ENCODE peak calls at places on chromosomes 16 and 17, in six cellular contexts. F is HepG2, J is GM12878, P is H1, K is K562, H is SK-N-SH. V is an unnamed sample.

GRCh38 chr17:28551421-28552186 is 820 bp downstream of the UNC119 start:
- DNase-seq in K (peak), F (no peak), H (no peak), J (no peak), P (no peak), V (no peak)

GRCh38 chr17:61324540-61324868 is 75.1 kb upstream of the TBX2 start:
- DNase-seq in J (no peak), P (no peak), K (no peak), F (peak), H (no peak), V (no peak)

GRCh38 chr16:54077412-54077821 is 209.2 kb downstream of the IRX3 start:
- DNase-seq in K (no peak), H (no peak), J (no peak), F (no peak), P (no peak), V (no peak)

GRCh38 chr17:3761061-3761917 is 37.6 kb downstream of the HASPIN start:
- DNase-seq in P (no peak), J (no peak), F (no peak), K (no peak), H (no peak), V (no peak)

GRCh38 chr17:72901098-72901497 is 191.4 kb downstream of the SLC39A11 start:
- DNase-seq in J (no peak), H (no peak), P (no peak), K (peak), F (no peak), V (no peak)

GRCh38 chr16:81973737-81974136 is 37.5 kb downstream of the SDR42E1 start:
- DNase-seq in F (no peak), P (peak), K (no peak), H (no peak), J (no peak), V (no peak)

GRCh38 chr17:42270175-42270545 is 6.0 kb downstream of the STAT5B start:
- DNase-seq in P (no peak), K (no peak), H (no peak), J (no peak), F (no peak), V (no peak)

GRCh38 chr17:32341141-32341856 is 674 bp downstream of the C17orf75 start:
- DNase-seq in P (no peak), H (peak), K (peak), F (peak), J (no peak), V (peak)

GRCh38 chr16:72657791-72658190 is 390.1 kb downstream of the ZFHX3 start:
- DNase-seq in P (no peak), J (peak), H (no peak), F (no peak), K (no peak), V (no peak)

GRCh38 chr17:28684963-28685362 is 23.0 kb downstream of the SUPT6H start:
- DNase-seq in H (peak), F (peak), P (no peak), K (peak), J (no peak), V (no peak)

GRCh38 chr17:37708008-37708615 is 36.7 kb downstream of the HNF1B start:
- DNase-seq in K (no peak), F (peak), P (no peak), H (no peak), J (no peak), V (no peak)

GRCh38 chr16:49961087-49961486 is 63.9 kb upstream of the CNEP1R1 start:
- DNase-seq in P (no peak), J (no peak), K (no peak), F (no peak), H (no peak), V (no peak)

GRCh38 chr17:39194089-39194984 is 3.1 kb downstream of the CACNB1 start:
- DNase-seq in F (peak), J (no peak), H (peak), P (no peak), K (peak), V (peak)

GRCh38 chr16:8720080-8720966 is 45.9 kb downstream of the ABAT start:
- DNase-seq in P (no peak), H (peak), K (peak), J (no peak), F (peak), V (no peak)

GRCh38 chr17:73546121-73546520 is 98.1 kb downstream of the SDK2 start:
- DNase-seq in P (no peak), K (no peak), J (no peak), H (no peak), F (no peak), V (no peak)

GRCh38 chr17:60439501-60439900 is 17.2 kb downstream of the CHCT1 start:
- DNase-seq in K (no peak), F (peak), J (no peak), P (no peak), H (no peak), V (no peak)

GRCh38 chr16:733382-734207 is 6.7 kb downstream of the HAGHL start:
- DNase-seq in F (no peak), J (no peak), K (peak), P (no peak), H (peak), V (no peak)

GRCh38 chr17:74317071-74317470 is 9.0 kb upstream of the KIF19 start:
- DNase-seq in P (no peak), F (no peak), K (no peak), J (no peak), H (no peak), V (no peak)

GRCh38 chr17:1899403-1900000 is 69.7 kb downstream of the RPA1 start:
- DNase-seq in F (no peak), P (no peak), H (peak), J (no peak), K (no peak), V (no peak)

GRCh38 chr16:54121539-54122295 is 164.9 kb downstream of the IRX3 start:
- DNase-seq in J (no peak), H (no peak), F (no peak), P (no peak), K (no peak), V (no peak)

GRCh38 chr17:37373530-37374159 is 2.1 kb upstream of the C17orf78 start:
- DNase-seq in P (peak), J (no peak), H (peak), F (peak), K (peak), V (peak)

GRCh38 chr17:66727634-66728570 is 107.0 kb upstream of the CACNG5 start:
- DNase-seq in F (peak), P (peak), J (no peak), K (peak), H (peak), V (peak)

GRCh38 chr16:9124908-9125584 is 33.6 kb downstream of the HAPSTR1 start:
- DNase-seq in P (no peak), F (no peak), K (no peak), J (no peak), H (no peak), V (no peak)

GRCh38 chr16:22347100-22347820 is 27.2 kb downstream of the CDR2 start:
- DNase-seq in F (no peak), K (no peak), H (no peak), P (no peak), J (no peak), V (no peak)

GRCh38 chr16:82136956-82137818 is 32.8 kb downstream of the MPHOSPH6 start:
- DNase-seq in P (no peak), F (no peak), H (no peak), J (no peak), K (no peak), V (no peak)

GRCh38 chr17:510223-510917 is 157.8 kb upstream of the RPH3AL start:
- DNase-seq in F (no peak), H (no peak), P (no peak), J (no peak), K (no peak), V (no peak)

GRCh38 chr17:3660311-3660891 is 8.0 kb downstream of the TAX1BP3 start:
- DNase-seq in K (no peak), P (no peak), F (no peak), J (no peak), H (no peak), V (no peak)

GRCh38 chr16:24800586-24800985 is 45.2 kb upstream of the SLC5A11 start:
- DNase-seq in K (peak), J (no peak), P (no peak), F (peak), H (no peak), V (no peak)

GRCh38 chr16:73213761-73214480 is 166.0 kb upstream of the ZFHX3 start:
- DNase-seq in P (no peak), H (no peak), K (no peak), F (no peak), J (no peak), V (no peak)

GRCh38 chr16:57741660-57742191 is 6.2 kb downstream of the KATNB1 start:
- DNase-seq in K (no peak), P (no peak), J (no peak), H (no peak), F (no peak), V (no peak)

DNA sequence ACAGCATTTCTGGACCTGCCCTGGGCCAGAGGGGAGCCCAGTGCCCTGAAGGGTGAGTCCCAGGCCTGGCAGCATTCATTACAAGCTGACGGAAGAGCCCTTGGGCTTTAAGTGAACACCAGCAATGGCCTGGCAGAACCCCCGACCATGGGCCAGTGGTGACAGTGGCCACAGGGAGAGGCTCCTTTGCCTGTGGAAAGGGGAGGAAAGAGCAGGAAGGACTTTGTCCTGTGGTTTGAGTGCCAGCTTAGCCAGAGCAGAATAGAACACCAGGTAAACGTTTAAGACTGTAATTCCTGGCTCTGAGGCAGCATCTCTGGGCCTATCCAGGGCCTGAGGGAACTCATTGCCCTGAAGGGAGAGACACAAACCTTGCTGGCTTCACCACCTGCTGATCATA is 34.3 kb upstream of the ATP2C2 start:
- DNase-seq in H (no peak), F (no peak), J (no peak), P (no peak), K (no peak), V (no peak)
- TF ChIP-seq CTCF in H (no peak), F (no peak), J (no peak), P (no peak), K (no peak), V (no peak)

DNA sequence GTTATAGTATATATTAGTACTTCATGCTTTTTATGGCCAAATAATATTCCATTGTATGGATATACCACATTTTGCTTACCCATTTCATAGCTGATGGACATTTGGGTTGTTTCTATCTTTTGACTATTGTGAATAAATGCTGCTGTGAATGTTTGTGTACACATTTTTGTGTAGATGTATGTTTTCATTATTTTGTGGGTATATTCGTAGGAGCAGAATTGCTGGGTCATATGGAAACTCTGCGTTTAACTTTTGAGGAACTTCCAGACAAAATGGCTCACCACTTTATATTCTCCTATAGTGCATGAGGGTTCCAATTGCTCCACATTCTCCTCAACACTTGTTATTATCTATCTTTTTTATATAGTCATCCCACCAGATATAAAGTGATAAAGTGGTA is 88.6 kb downstream of the CCT6B start:
- DNase-seq in P (no peak), K (no peak), J (no peak), H (no peak), F (no peak), V (no peak)
- H3K4me3 ChIP-seq in P (no peak), K (no peak), J (no peak), H (no peak), F (no peak), V (no peak)

DNA sequence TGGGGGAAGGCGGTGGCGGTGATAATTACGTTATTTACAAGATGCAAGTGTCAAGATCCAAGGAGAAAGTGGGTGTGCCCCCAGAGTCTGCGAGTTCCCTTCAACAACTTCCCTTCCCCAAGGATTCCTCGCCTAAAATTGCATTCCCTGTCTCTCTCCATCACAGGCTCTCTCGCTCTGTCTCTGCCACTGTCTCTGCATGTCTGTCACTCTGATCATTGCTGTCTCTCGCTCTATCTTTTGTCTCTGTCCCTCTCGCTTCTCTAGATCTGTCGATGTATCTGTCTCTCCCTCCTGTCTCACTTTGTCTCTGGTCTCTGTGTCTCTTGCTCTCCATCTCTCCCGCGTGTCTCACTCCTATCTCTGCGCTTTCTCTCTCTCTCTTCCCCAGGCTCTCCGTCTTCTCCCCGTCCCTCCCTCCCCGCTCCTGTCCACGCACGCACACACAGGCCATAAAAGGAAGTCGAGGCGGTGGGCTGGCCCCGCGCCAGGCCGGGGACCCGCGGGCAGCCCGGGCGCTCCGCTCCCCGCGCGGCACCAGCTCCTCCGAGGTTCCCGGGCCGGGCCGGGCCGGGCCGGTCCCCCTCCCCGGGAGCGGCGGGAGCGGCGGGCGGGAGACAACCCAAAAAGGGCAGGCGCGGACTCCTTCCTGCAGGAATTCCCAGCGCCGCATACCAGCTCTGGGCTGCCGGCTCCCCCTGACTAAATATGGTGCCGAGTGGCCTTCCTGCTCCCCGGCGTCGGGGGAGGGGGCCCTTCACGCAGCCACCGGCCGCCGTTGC is 1.1 kb upstream of the MYH11 start:
- DNase-seq in H (peak), P (no peak), F (no peak), K (no peak), J (no peak), V (no peak)
- TF ChIP-seq GABPA in H (no peak), P (no peak), F (no peak), K (no peak), J (no peak), V (no peak)

DNA sequence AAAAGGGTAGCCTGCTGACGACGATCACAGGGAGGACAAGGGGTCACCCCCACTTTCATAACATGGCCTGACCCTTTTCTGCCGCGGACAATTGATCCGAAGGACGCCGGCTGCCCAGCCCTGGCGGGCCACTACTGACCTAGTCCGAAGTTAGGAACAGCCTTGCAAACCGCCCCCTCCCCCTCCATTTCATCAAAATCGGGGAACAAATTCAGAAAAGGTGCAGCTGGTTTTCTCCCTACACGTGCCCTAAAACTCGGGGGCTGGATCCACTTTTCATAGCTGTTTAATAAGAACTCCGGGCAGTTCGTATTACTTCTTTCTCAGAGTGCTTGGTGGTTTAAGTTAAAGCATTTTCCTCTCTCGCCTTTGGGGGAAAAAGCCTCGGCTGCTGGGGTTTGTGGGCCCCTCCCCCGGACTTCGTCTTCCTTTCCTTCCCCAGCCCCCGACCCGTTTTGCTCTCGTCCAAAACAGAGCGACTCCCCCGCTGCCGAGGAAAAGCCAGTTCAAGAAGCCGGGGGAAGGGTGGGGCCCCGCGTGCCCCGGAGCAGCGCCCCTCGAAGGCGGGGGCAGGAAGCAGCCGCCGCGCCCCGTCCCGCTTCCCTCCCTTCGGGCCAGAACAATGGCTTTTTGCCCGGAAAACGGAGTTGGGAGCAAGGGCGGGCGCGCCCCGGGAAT is 643 bp upstream of the CBX2 start:
- DNase-seq in J (no peak), F (peak), H (no peak), P (no peak), K (peak), V (peak)
- TF ChIP-seq CTCF in J (peak), F (peak), H (peak), P (peak), K (peak), V (no peak)

DNA sequence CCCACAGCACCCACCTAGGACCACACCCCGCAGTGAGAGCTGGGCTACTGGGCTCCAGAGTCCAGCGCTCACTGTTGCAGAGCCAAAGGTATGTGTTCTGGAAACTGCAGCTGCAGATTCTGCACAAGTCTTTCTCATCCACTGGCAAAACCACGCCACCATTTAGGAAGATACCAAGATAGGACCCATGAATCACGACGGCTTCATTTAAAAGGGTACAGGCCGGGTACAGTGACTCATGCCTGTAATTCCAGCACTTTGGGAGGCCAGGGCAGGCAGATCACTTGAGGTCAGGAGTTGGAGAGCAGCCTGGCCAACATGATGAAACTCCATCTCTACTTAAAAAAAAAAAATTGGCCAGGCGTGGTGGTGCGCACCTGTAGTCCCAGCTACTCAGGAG is 18.8 kb downstream of the FOXF1 start:
- DNase-seq in F (no peak), J (no peak), P (no peak), K (no peak), H (no peak), V (no peak)
- H3K4me3 ChIP-seq in F (no peak), J (no peak), P (no peak), K (no peak), H (no peak), V (no peak)